ENCODE peak calls at places on chromosomes 6 and 20, in four cellular contexts. U is psoas muscle, Z is A673, G is GM23338. L is an unnamed sample.

GRCh38 chr6:30749554-30750378 is 5.4 kb upstream of the IER3 start:
- DNase-seq in G (no peak), Z (no peak), U (no peak), L (no peak)

GRCh38 chr6:122322824-122323223 is 76.6 kb upstream of the HSF2 start:
- DNase-seq in G (no peak), Z (peak; percentile 89), U (no peak), L (no peak)

GRCh38 chr6:27867051-27867940 is 44.9 kb downstream of the OR2B2 start:
- DNase-seq in G (peak; percentile 94), U (peak; percentile 71), Z (peak; percentile 92), L (no peak)

GRCh38 chr6:63640062-63640461 is 4.5 kb downstream of the PHF3 start:
- DNase-seq in U (no peak), G (no peak), Z (no peak), L (no peak)

GRCh38 chr6:82364087-82365010 is 732 bp downstream of the TPBG start:
- DNase-seq in U (peak; percentile 70), Z (peak; percentile 87), G (peak; percentile 79), L (no peak)

GRCh38 chr20:13996265-13996664 is 949 bp downstream of the MACROD2 start:
- DNase-seq in Z (peak; percentile 3), U (no peak), G (peak; percentile 17), L (no peak)

GRCh38 chr20:32189691-32190607 is 17.6 kb downstream of the PLAGL2 start:
- DNase-seq in U (peak; percentile 73), G (peak; percentile 93), Z (peak; percentile 60), L (no peak)

GRCh38 chr6:37691904-37692806 is 5.5 kb downstream of the MDGA1 start:
- DNase-seq in Z (peak; percentile 77), G (peak; percentile 85), U (peak; percentile 84), L (peak; percentile 26)

GRCh38 chr6:44733146-44733545 is 345.6 kb downstream of the CDC5L start:
- DNase-seq in G (no peak), U (no peak), Z (no peak), L (no peak)

GRCh38 chr6:21522007-21522758 is 71.4 kb upstream of the SOX4 start:
- DNase-seq in G (no peak), Z (no peak), U (no peak), L (no peak)

GRCh38 chr6:82006027-82006738 is 241.4 kb downstream of the IBTK start:
- DNase-seq in Z (peak; percentile 72), G (peak; percentile 63), U (no peak), L (no peak)

GRCh38 chr6:113301651-113302050 is 555.5 kb upstream of the MARCKS start:
- DNase-seq in U (no peak), Z (no peak), G (no peak), L (no peak)

GRCh38 chr6:41644297-41644879 is 6.1 kb downstream of the MDFI start:
- DNase-seq in U (no peak), G (peak; percentile 40), Z (peak; percentile 79), L (no peak)

GRCh38 chr6:17460862-17461261 is 67.5 kb downstream of the CAP2 start:
- DNase-seq in Z (no peak), G (no peak), U (no peak), L (no peak)

GRCh38 chr6:36642913-36643817 is 35.3 kb upstream of the CDKN1A start:
- DNase-seq in G (no peak), U (peak; percentile 89), Z (no peak), L (peak; percentile 61)

GRCh38 chr6:79133173-79133572 is 55.1 kb upstream of the PHIP start:
- DNase-seq in Z (no peak), U (no peak), G (no peak), L (no peak)

GRCh38 chr6:56845027-56845426 is 109.9 kb upstream of the BEND6 start:
- DNase-seq in U (no peak), G (no peak), Z (no peak), L (no peak)

GRCh38 chr20:14178952-14179351 is 158.5 kb downstream of the FLRT3 start:
- DNase-seq in U (no peak), G (no peak), Z (no peak), L (no peak)

GRCh38 chr6:142300302-142300701 is 1.5 kb upstream of the ADGRG6 start:
- DNase-seq in G (no peak), Z (no peak), U (no peak), L (no peak)

GRCh38 chr6:84422380-84422968 is 195.0 kb upstream of the CEP162 start:
- DNase-seq in U (peak; percentile 63), Z (peak; percentile 63), G (peak; percentile 83), L (no peak)

GRCh38 chr6:153790048-153790447 is 249.0 kb upstream of the OPRM1 start:
- DNase-seq in Z (peak; percentile 77), U (no peak), G (peak; percentile 34), L (peak; percentile 14)

GRCh38 chr20:40173877-40174276 is 515.2 kb downstream of the MAFB start:
- DNase-seq in G (no peak), Z (peak; percentile 46), U (no peak), L (no peak)

GRCh38 chr6:137802408-137803182 is 64.5 kb upstream of the TNFAIP3 start:
- DNase-seq in G (no peak), Z (no peak), U (no peak), L (no peak)

GRCh38 chr6:108452725-108453195 is 108.0 kb upstream of the FOXO3 start:
- DNase-seq in Z (no peak), G (peak; percentile 71), U (no peak), L (no peak)

GRCh38 chr6:16397623-16398022 is 159.2 kb downstream of the GMPR start:
- DNase-seq in U (no peak), G (no peak), Z (no peak), L (no peak)

GRCh38 chr6:21265264-21266044 is 328.1 kb upstream of the SOX4 start:
- DNase-seq in U (no peak), G (no peak), Z (no peak), L (no peak)

GRCh38 chr20:42018979-42019378 is 400.8 kb upstream of the CHD6 start:
- DNase-seq in G (no peak), U (no peak), Z (peak; percentile 21), L (no peak)

GRCh38 chr20:20393207-20393606 is 25.3 kb downstream of the INSM1 start:
- DNase-seq in G (no peak), U (no peak), Z (no peak), L (peak; percentile 2)

GRCh38 chr20:17189976-17190710 is 36.7 kb upstream of the PCSK2 start:
- DNase-seq in G (no peak), U (no peak), Z (no peak), L (no peak)

GRCh38 chr6:87341899-87342298 is 2.7 kb upstream of the C6orf163 start:
- DNase-seq in Z (no peak), G (no peak), U (no peak), L (no peak)

GRCh38 chr6:82589509-82590206 is 226.0 kb downstream of the TPBG start:
- DNase-seq in Z (peak; percentile 74), G (peak; percentile 75), U (no peak), L (peak; percentile 80)

GRCh38 chr6:157443066-157443800 is 62.2 kb downstream of the ZDHHC14 start:
- DNase-seq in Z (no peak), U (no peak), G (no peak), L (peak; percentile 74)

GRCh38 chr6:112343375-112343774 is 3.8 kb upstream of the RFPL4B start:
- DNase-seq in U (no peak), G (no peak), Z (no peak), L (no peak)

GRCh38 chr6:44470106-44470446 is 82.6 kb downstream of the CDC5L start:
- DNase-seq in Z (no peak), G (no peak), U (no peak), L (no peak)

GRCh38 chr20:62365814-62366369 is 1.2 kb downstream of the LAMA5 start:
- DNase-seq in Z (peak; percentile 60), G (peak; percentile 67), U (peak; percentile 54), L (no peak)

GRCh38 chr6:109008061-109008460 is 86.6 kb downstream of the SESN1 start:
- DNase-seq in U (no peak), G (no peak), Z (no peak), L (no peak)

GRCh38 chr20:46572181-46572580 is 21.7 kb upstream of the OCSTAMP start:
- DNase-seq in U (no peak), Z (no peak), G (no peak), L (no peak)

GRCh38 chr6:166025149-166025898 is 142.3 kb downstream of the TBXT start:
- DNase-seq in Z (no peak), U (no peak), G (no peak), L (no peak)

GRCh38 chr20:208937-209566 is 18.0 kb upstream of the DEFB129 start:
- DNase-seq in Z (peak; percentile 69), G (peak; percentile 60), U (no peak), L (peak; percentile 35)

DNA sequence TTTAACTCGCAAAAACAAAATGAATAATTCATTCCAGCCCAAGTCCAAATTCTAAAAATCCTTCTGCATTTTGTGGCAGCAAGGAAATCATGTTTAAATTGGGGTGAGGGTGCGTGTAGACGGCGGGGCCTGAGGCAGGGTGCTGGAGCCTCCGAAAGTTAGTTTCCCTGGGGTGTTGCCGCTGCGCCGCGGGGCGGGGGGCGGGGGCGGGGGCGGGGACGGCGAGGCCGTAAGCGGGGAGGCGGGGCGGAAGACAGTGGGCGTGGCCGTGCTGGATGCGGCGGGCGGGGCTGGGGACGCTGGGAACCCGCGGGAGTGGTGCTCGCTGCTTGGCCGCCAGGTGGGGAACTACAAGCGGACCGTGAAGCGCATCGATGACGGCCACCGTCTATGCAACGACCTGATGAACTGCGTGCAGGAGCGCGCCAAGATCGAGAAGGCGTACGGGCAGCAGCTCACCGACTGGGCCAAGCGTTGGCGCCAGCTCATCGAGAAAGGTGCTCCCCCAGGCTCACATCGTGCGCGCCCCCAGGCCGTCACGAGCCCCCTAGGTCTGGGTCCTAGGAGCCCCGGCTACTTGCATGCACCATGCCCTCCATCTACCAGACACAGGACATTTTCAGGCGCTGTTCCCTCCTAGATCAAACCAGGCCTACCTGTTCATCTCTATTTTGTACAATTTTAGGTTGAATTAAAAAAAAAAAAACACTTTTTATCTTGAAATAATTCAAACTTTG is 29.0 kb downstream of the SPDEF start:
- DNase-seq in U (peak; percentile 98), Z (peak; percentile 92), G (peak; percentile 97), L (peak; percentile 60)
- H3K4me3 ChIP-seq in U (peak overlapping the region; percentile 47), Z (peak overlapping the region; percentile 18), G (peak overlapping the region; percentile 50), L (no peak overlapping the region)

DNA sequence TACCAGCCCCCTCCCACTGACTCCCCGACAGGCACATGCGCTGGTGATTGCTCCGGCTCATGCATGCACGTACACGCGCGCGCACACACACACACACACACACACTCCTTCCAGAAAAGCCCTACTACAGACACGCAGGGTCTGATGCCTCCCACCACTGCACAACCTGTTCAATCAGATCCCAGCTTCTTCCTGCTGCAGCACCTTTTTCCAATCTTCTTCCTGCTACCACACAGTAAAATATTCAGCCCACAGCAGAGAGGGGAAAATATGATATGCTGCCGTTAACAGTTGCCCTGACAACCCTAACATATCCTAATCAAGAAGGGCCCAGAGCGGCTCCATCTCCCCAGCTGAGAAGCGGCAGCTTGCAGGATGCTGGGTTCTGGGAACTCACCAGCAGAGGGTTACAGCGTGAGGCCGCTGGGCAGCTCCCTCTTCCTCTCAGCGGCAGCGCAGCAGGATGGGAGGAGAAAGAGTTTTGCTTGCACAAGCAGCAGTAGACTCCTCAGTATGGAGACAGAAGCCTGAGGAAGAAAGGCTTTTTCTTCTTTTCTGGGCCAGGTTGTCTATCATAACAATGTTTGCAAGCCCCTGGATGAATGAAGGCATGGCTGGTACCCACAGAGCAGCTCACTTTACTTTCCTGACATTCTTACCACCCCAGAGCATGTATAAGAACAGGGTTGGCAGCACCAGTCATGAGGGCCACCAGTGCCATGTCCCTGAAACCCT is 23.9 kb downstream of the MAP7 start:
- DNase-seq in Z (peak; percentile 35), U (peak; percentile 53), G (peak; percentile 89), L (no peak)
- TF ChIP-seq CTCF in Z (no peak), U (no peak), G (peak; percentile 43), L (peak; percentile 22)

GRCh38 chr6:160347259-160348208 is 644 bp upstream of the SLC22A3 start:
- DNase-seq in G (peak; percentile 62), Z (no peak), U (peak; percentile 59), L (no peak)
- H3K4me3 ChIP-seq in G (peak overlapping the region; percentile 82), Z (no peak overlapping the region), U (peak overlapping the region; percentile 85), L (no peak overlapping the region)

GRCh38 chr20:2402271-2402980 is 21.7 kb downstream of the TGM6 start:
- DNase-seq in G (peak; percentile 45), U (no peak), Z (peak; percentile 37), L (peak; percentile 22)
- TF ChIP-seq CTCF in G (peak; percentile 58), U (no peak), Z (peak; percentile 50), L (peak; percentile 44)

L was measured in HFF-Myc.